ENCODE peak calls at places on chromosomes 3 and 15, in six cellular contexts. M is heart left ventricle, T is Caco-2, D is H7, R is mesendoderm, V is right lobe of liver. A is an unnamed sample. For H3K36me3, the result is how much of the 10 kb centered on the place peaks cover.

GRCh38 chr3:187367561-187368103 is 553 bp upstream of the RTP4 start:
- DNase-seq in M (no peak), T (no peak), D (no peak), R (no peak), V (peak), A (no peak)

GRCh38 chr3:36959821-36960220 is 15.0 kb upstream of the TRANK1 start:
- DNase-seq in M (no peak), T (no peak), D (no peak), R (no peak), V (no peak), A (no peak)

GRCh38 chr15:101258238-101259144 is 6.6 kb upstream of the CHSY1 start:
- DNase-seq in M (peak), T (peak), D (peak), R (peak), V (no peak), A (peak)

GRCh38 chr15:49471733-49472132 is 48.7 kb downstream of the FGF7 start:
- DNase-seq in M (no peak), T (no peak), D (no peak), R (no peak), V (peak), A (no peak)

GRCh38 chr3:78825118-78825857 is 942.5 kb downstream of the ROBO1 start:
- DNase-seq in M (no peak), T (no peak), D (no peak), R (no peak), V (no peak), A (no peak)

GRCh38 chr3:138468886-138469285 is 34.5 kb downstream of the ESYT3 start:
- DNase-seq in M (no peak), T (no peak), D (no peak), R (no peak), V (no peak), A (no peak)

GRCh38 chr3:30186741-30187219 is 419.6 kb upstream of the TGFBR2 start:
- DNase-seq in M (peak), T (no peak), D (no peak), R (no peak), V (peak), A (no peak)

GRCh38 chr3:129608087-129608935 is 1.8 kb upstream of the PLXND1 start:
- DNase-seq in M (no peak), T (no peak), D (peak), R (peak), V (no peak), A (peak)

GRCh38 chr3:60056394-60056793 is 1006.6 kb upstream of the CFAP20DC start:
- DNase-seq in M (no peak), T (no peak), D (no peak), R (no peak), V (no peak), A (no peak)

GRCh38 chr3:17833786-17834559 is 91.5 kb upstream of the TBC1D5 start:
- DNase-seq in M (no peak), T (no peak), D (no peak), R (peak), V (no peak), A (no peak)

GRCh38 chr3:138438896-138439295 is 4.5 kb downstream of the ESYT3 start:
- DNase-seq in M (no peak), T (no peak), D (peak), R (no peak), V (no peak), A (no peak)

GRCh38 chr15:100928632-100929280 is 9.6 kb downstream of the LRRK1 start:
- DNase-seq in M (no peak), T (peak), D (no peak), R (no peak), V (no peak), A (peak)

GRCh38 chr3:142501004-142501926 is 53.4 kb upstream of the XRN1 start:
- DNase-seq in M (no peak), T (no peak), D (no peak), R (no peak), V (no peak), A (no peak)

GRCh38 chr3:80060664-80061063 is 292.9 kb upstream of the ROBO1 start:
- DNase-seq in M (no peak), T (no peak), D (no peak), R (no peak), V (no peak), A (no peak)

GRCh38 chr3:129003578-129004112 is 2.5 kb downstream of the EFCC1 start:
- DNase-seq in M (no peak), T (peak), D (peak), R (no peak), V (no peak), A (no peak)

GRCh38 chr15:29074045-29074444 is 188.3 kb downstream of the APBA2 start:
- DNase-seq in M (no peak), T (no peak), D (no peak), R (no peak), V (no peak), A (no peak)

GRCh38 chr3:185824467-185825378 is at the start of gene IGF2BP2:
- DNase-seq in M (peak), T (peak), D (peak), R (peak), V (peak), A (peak)

GRCh38 chr3:129278970-129279906 is 568 bp downstream of the HMCES start:
- DNase-seq in M (peak), T (peak), D (peak), R (peak), V (peak), A (peak)

GRCh38 chr15:72198410-72199270 is 1.1 kb upstream of the GRAMD2A start:
- DNase-seq in M (no peak), T (no peak), D (no peak), R (no peak), V (no peak), A (no peak)

GRCh38 chr3:24220859-24221657 is 273.6 kb downstream of the THRB start:
- DNase-seq in M (peak), T (peak), D (no peak), R (peak), V (no peak), A (no peak)

GRCh38 chr15:31402003-31402402 is 75.4 kb downstream of the KLF13 start:
- DNase-seq in M (no peak), T (no peak), D (peak), R (no peak), V (no peak), A (no peak)

GRCh38 chr15:78171864-78172472 is 22.8 kb downstream of the IDH3A start:
- DNase-seq in M (no peak), T (no peak), D (no peak), R (no peak), V (peak), A (no peak)

GRCh38 chr3:23594897-23595670 is 210.7 kb upstream of the UBE2E1 start:
- DNase-seq in M (no peak), T (no peak), D (no peak), R (no peak), V (no peak), A (no peak)

GRCh38 chr3:117217837-117218236 is 508.3 kb downstream of the TUSC7 start:
- DNase-seq in M (no peak), T (no peak), D (no peak), R (no peak), V (peak), A (no peak)

DNA sequence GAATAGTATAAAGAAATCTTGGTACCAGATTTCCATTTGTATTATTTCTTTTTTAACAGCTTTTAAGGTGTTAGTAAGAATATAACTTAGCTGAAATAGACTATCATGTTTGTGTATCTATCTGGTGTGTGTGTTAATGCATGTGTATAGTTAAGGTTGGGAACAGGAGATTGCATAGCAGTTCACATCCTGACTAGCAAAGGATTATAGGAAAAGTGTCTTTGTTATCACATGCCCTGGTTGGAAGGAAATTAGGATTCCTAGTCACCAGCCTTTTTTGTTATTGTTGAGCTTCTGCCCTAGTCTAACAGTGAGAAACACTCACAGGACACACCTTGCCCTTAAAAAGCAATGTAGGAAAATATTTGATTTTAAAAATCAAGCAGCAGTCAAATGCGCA is 58.2 kb downstream of the SETD5 start:
- DNase-seq in M (no peak), T (no peak), D (no peak), R (no peak), V (no peak), A (no peak)
- H3K36me3 ChIP-seq in M (half or more), T (under half), D (under half), R (under half), V (under half), A (half or more)

GRCh38 chr3:100359030-100359429 is 24.5 kb downstream of the NIT2 start:
- DNase-seq in M (no peak), T (no peak), D (no peak), R (no peak), V (no peak), A (no peak)
- H3K36me3 ChIP-seq in M (half or more), T (under half), D (under half), R (under half), V (under half), A (half or more)

GRCh38 chr15:69434679-69435078 is 17.9 kb upstream of the RPLP1 start:
- DNase-seq in M (no peak), T (no peak), D (no peak), R (no peak), V (no peak), A (no peak)
- H3K36me3 ChIP-seq in M (under half), T (under half), D (under half), R (under half), V (under half), A (half or more)

DNA sequence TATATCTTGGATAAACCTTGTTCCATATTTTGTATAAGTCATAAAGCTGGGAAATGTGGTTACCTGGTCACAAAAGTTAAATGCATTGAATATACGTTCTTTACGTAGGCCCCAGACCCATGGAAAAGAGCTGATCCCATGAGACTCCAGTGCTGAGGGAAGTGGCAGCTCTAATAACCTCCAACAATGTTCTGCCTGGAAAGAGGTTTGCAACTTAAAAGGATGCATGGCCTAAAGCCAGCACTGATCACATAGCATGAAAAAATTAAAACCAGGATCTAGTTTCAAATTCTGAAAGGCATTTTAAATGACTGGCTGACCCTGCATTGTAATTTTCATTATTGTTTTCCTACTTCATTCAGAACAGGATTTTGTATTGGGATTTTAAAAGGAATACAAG is 27.9 kb upstream of the STRIT1 start:
- DNase-seq in M (no peak), T (no peak), D (no peak), R (no peak), V (no peak), A (no peak)
- H3K36me3 ChIP-seq in M (under half), T (under half), D (under half), R (under half), V (under half), A (under half)

DNA sequence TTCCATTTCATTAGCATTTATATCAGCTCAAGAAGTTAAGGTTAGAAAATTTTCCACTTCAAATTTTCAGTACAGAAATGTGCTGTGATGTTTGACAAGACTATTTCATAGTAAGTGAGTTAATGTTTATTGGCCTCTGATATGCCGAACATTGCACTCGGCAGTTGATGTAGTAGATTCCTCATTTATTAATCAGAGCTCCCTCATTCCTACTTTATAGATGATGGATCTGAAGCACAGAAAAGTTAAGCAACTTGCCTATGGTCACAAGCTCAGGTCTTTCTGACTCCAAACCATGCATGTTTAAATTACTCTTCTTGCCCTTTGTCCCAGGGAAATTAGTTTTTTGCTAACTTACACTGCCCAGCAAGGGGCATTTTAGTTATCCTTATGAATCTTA is 92.0 kb downstream of the ATG7 start:
- DNase-seq in M (no peak), T (no peak), D (no peak), R (no peak), V (no peak), A (no peak)
- H3K36me3 ChIP-seq in M (half or more), T (under half), D (under half), R (under half), V (under half), A (under half)

GRCh38 chr3:136856665-136857064 is 5.3 kb upstream of the NCK1 start:
- DNase-seq in M (no peak), T (no peak), D (no peak), R (no peak), V (no peak), A (no peak)

GRCh38 chr3:136852180-136852579 is 9.8 kb upstream of the NCK1 start:
- DNase-seq in M (no peak), T (no peak), D (no peak), R (no peak), V (no peak), A (no peak)
- H3K36me3 ChIP-seq in M (under half), T (under half), D (under half), R (under half), V (under half), A (under half)

GRCh38 chr3:22322861-22323260 is 571.9 kb upstream of the ZNF385D start:
- DNase-seq in M (no peak), T (no peak), D (no peak), R (peak), V (no peak), A (no peak)

GRCh38 chr3:22326305-22326704 is 575.3 kb upstream of the ZNF385D start:
- DNase-seq in M (no peak), T (no peak), D (no peak), R (peak), V (no peak), A (no peak)
- H3K36me3 ChIP-seq in M (under half), T (under half), D (under half), R (under half), V (under half), A (under half)

GRCh38 chr3:159244927-159245326 is 443.1 kb downstream of the MFSD1 start:
- DNase-seq in M (no peak), T (no peak), D (no peak), R (peak), V (no peak), A (no peak)
- H3K36me3 ChIP-seq in M (under half), T (under half), D (under half), R (under half), V (under half), A (under half)